ENCODE peak calls at places on chromosomes 6 and 20, in five cellular contexts. One of them, this sample, is unnamed. For H3K4me1, the result is how much of the 10 kb centered on the place peaks cover.

GRCh38 chr6:87483929-87484328 is 11.2 kb downstream of the SLC35A1 start:
- DNase-seq in effector memory CD4-positive, alpha-beta T cell: no peak
- DNase-seq in breast epithelium: no peak
- DNase-seq in mammary epithelial cell: peak
- DNase-seq in heart right ventricle: no peak
- DNase-seq in this sample: peak

GRCh38 chr20:38631155-38632022 is 29.8 kb downstream of the ARHGAP40 start:
- DNase-seq in effector memory CD4-positive, alpha-beta T cell: no peak
- DNase-seq in breast epithelium: no peak
- DNase-seq in mammary epithelial cell: peak
- DNase-seq in heart right ventricle: no peak
- DNase-seq in this sample: no peak

GRCh38 chr6:156911581-156911980 is 134.4 kb downstream of the ARID1B start:
- DNase-seq in effector memory CD4-positive, alpha-beta T cell: no peak
- DNase-seq in breast epithelium: no peak
- DNase-seq in mammary epithelial cell: no peak
- DNase-seq in heart right ventricle: no peak
- DNase-seq in this sample: no peak

GRCh38 chr6:71364910-71365542 is 76.4 kb downstream of the OGFRL1 start:
- DNase-seq in effector memory CD4-positive, alpha-beta T cell: no peak
- DNase-seq in breast epithelium: no peak
- DNase-seq in mammary epithelial cell: no peak
- DNase-seq in heart right ventricle: no peak
- DNase-seq in this sample: no peak

GRCh38 chr6:170082067-170082466 is 208.8 kb downstream of the DLL1 start:
- DNase-seq in effector memory CD4-positive, alpha-beta T cell: no peak
- DNase-seq in breast epithelium: no peak
- DNase-seq in mammary epithelial cell: no peak
- DNase-seq in heart right ventricle: peak
- DNase-seq in this sample: no peak

GRCh38 chr20:41650221-41650948 is 32.2 kb upstream of the CHD6 start:
- DNase-seq in effector memory CD4-positive, alpha-beta T cell: no peak
- DNase-seq in breast epithelium: no peak
- DNase-seq in mammary epithelial cell: no peak
- DNase-seq in heart right ventricle: no peak
- DNase-seq in this sample: no peak

GRCh38 chr6:123467437-123467836 is 169.3 kb downstream of the TRDN start:
- DNase-seq in effector memory CD4-positive, alpha-beta T cell: no peak
- DNase-seq in breast epithelium: no peak
- DNase-seq in mammary epithelial cell: peak
- DNase-seq in heart right ventricle: no peak
- DNase-seq in this sample: peak

GRCh38 chr6:20827798-20828197 is 293.5 kb downstream of the CDKAL1 start:
- DNase-seq in effector memory CD4-positive, alpha-beta T cell: no peak
- DNase-seq in breast epithelium: no peak
- DNase-seq in mammary epithelial cell: peak
- DNase-seq in heart right ventricle: no peak
- DNase-seq in this sample: no peak

GRCh38 chr6:161151660-161152526 is 122.0 kb downstream of the AGPAT4 start:
- DNase-seq in effector memory CD4-positive, alpha-beta T cell: no peak
- DNase-seq in breast epithelium: no peak
- DNase-seq in mammary epithelial cell: no peak
- DNase-seq in heart right ventricle: no peak
- DNase-seq in this sample: no peak

GRCh38 chr6:73696990-73697651 is 1.1 kb downstream of the CD109 start:
- DNase-seq in effector memory CD4-positive, alpha-beta T cell: no peak
- DNase-seq in breast epithelium: no peak
- DNase-seq in mammary epithelial cell: peak
- DNase-seq in heart right ventricle: no peak
- DNase-seq in this sample: no peak

GRCh38 chr20:59082981-59083380 is 40.4 kb upstream of the PRELID3B start:
- DNase-seq in effector memory CD4-positive, alpha-beta T cell: no peak
- DNase-seq in breast epithelium: no peak
- DNase-seq in mammary epithelial cell: peak
- DNase-seq in heart right ventricle: no peak
- DNase-seq in this sample: peak

GRCh38 chr20:56359212-56360132 is 698 bp downstream of the FAM210B start:
- DNase-seq in effector memory CD4-positive, alpha-beta T cell: no peak
- DNase-seq in breast epithelium: peak
- DNase-seq in mammary epithelial cell: peak
- DNase-seq in heart right ventricle: peak
- DNase-seq in this sample: peak

GRCh38 chr6:143205983-143206382 is 145.3 kb downstream of the AIG1 start:
- DNase-seq in effector memory CD4-positive, alpha-beta T cell: no peak
- DNase-seq in breast epithelium: no peak
- DNase-seq in mammary epithelial cell: no peak
- DNase-seq in heart right ventricle: no peak
- DNase-seq in this sample: no peak

GRCh38 chr6:79338493-79338892 is 104.0 kb upstream of the HMGN3 start:
- DNase-seq in effector memory CD4-positive, alpha-beta T cell: no peak
- DNase-seq in breast epithelium: no peak
- DNase-seq in mammary epithelial cell: no peak
- DNase-seq in heart right ventricle: no peak
- DNase-seq in this sample: no peak

GRCh38 chr6:147141690-147142308 is 62.4 kb upstream of the STXBP5 start:
- DNase-seq in effector memory CD4-positive, alpha-beta T cell: no peak
- DNase-seq in breast epithelium: no peak
- DNase-seq in mammary epithelial cell: peak
- DNase-seq in heart right ventricle: no peak
- DNase-seq in this sample: peak

GRCh38 chr6:34243131-34243771 is 5.6 kb downstream of the SMIM29 start:
- DNase-seq in effector memory CD4-positive, alpha-beta T cell: no peak
- DNase-seq in breast epithelium: peak
- DNase-seq in mammary epithelial cell: no peak
- DNase-seq in heart right ventricle: no peak
- DNase-seq in this sample: peak

GRCh38 chr6:130202782-130203181 is 20.0 kb downstream of the SAMD3 start:
- DNase-seq in effector memory CD4-positive, alpha-beta T cell: no peak
- DNase-seq in breast epithelium: no peak
- DNase-seq in mammary epithelial cell: no peak
- DNase-seq in heart right ventricle: no peak
- DNase-seq in this sample: no peak

GRCh38 chr6:108888745-108889144 is 40.5 kb downstream of the ARMC2 start:
- DNase-seq in effector memory CD4-positive, alpha-beta T cell: no peak
- DNase-seq in breast epithelium: no peak
- DNase-seq in mammary epithelial cell: no peak
- DNase-seq in heart right ventricle: no peak
- DNase-seq in this sample: no peak

GRCh38 chr20:59820204-59821041 is 113.0 kb downstream of the SYCP2 start:
- DNase-seq in effector memory CD4-positive, alpha-beta T cell: no peak
- DNase-seq in breast epithelium: peak
- DNase-seq in mammary epithelial cell: peak
- DNase-seq in heart right ventricle: peak
- DNase-seq in this sample: peak

GRCh38 chr6:100472674-100473073 is 8.0 kb upstream of the SIM1 start:
- DNase-seq in effector memory CD4-positive, alpha-beta T cell: no peak
- DNase-seq in breast epithelium: no peak
- DNase-seq in mammary epithelial cell: peak
- DNase-seq in heart right ventricle: no peak
- DNase-seq in this sample: peak

GRCh38 chr6:73798592-73798991 is 102.6 kb downstream of the CD109 start:
- DNase-seq in effector memory CD4-positive, alpha-beta T cell: no peak
- DNase-seq in breast epithelium: no peak
- DNase-seq in mammary epithelial cell: peak
- DNase-seq in heart right ventricle: peak
- DNase-seq in this sample: peak

GRCh38 chr6:95649451-95649850 is 72.1 kb downstream of the MANEA start:
- DNase-seq in effector memory CD4-positive, alpha-beta T cell: no peak
- DNase-seq in breast epithelium: no peak
- DNase-seq in mammary epithelial cell: no peak
- DNase-seq in heart right ventricle: no peak
- DNase-seq in this sample: no peak

GRCh38 chr20:32804022-32804715 is 15.6 kb upstream of the MAPRE1 start:
- DNase-seq in effector memory CD4-positive, alpha-beta T cell: no peak
- DNase-seq in breast epithelium: no peak
- DNase-seq in mammary epithelial cell: no peak
- DNase-seq in heart right ventricle: no peak
- DNase-seq in this sample: no peak

GRCh38 chr6:163745566-163746400 is 331.3 kb downstream of the QKI start:
- DNase-seq in effector memory CD4-positive, alpha-beta T cell: no peak
- DNase-seq in breast epithelium: no peak
- DNase-seq in mammary epithelial cell: peak
- DNase-seq in heart right ventricle: peak
- DNase-seq in this sample: peak

GRCh38 chr6:14827366-14827765 is 418.5 kb upstream of the JARID2 start:
- DNase-seq in effector memory CD4-positive, alpha-beta T cell: no peak
- DNase-seq in breast epithelium: no peak
- DNase-seq in mammary epithelial cell: no peak
- DNase-seq in heart right ventricle: no peak
- DNase-seq in this sample: no peak

GRCh38 chr6:7148100-7148822 is 40.5 kb downstream of the RREB1 start:
- DNase-seq in effector memory CD4-positive, alpha-beta T cell: no peak
- DNase-seq in breast epithelium: no peak
- DNase-seq in mammary epithelial cell: peak
- DNase-seq in heart right ventricle: no peak
- DNase-seq in this sample: peak
- H3K4me1 ChIP-seq in effector memory CD4-positive, alpha-beta T cell: under half
- H3K4me1 ChIP-seq in breast epithelium: under half
- H3K4me1 ChIP-seq in mammary epithelial cell: half or more
- H3K4me1 ChIP-seq in heart right ventricle: half or more
- H3K4me1 ChIP-seq in this sample: half or more

GRCh38 chr20:57940376-57940775 is 230.6 kb upstream of the PMEPA1 start:
- DNase-seq in effector memory CD4-positive, alpha-beta T cell: no peak
- DNase-seq in breast epithelium: no peak
- DNase-seq in mammary epithelial cell: no peak
- DNase-seq in heart right ventricle: no peak
- DNase-seq in this sample: no peak
- H3K4me1 ChIP-seq in effector memory CD4-positive, alpha-beta T cell: under half
- H3K4me1 ChIP-seq in breast epithelium: under half
- H3K4me1 ChIP-seq in mammary epithelial cell: under half
- H3K4me1 ChIP-seq in heart right ventricle: under half
- H3K4me1 ChIP-seq in this sample: under half

DNA sequence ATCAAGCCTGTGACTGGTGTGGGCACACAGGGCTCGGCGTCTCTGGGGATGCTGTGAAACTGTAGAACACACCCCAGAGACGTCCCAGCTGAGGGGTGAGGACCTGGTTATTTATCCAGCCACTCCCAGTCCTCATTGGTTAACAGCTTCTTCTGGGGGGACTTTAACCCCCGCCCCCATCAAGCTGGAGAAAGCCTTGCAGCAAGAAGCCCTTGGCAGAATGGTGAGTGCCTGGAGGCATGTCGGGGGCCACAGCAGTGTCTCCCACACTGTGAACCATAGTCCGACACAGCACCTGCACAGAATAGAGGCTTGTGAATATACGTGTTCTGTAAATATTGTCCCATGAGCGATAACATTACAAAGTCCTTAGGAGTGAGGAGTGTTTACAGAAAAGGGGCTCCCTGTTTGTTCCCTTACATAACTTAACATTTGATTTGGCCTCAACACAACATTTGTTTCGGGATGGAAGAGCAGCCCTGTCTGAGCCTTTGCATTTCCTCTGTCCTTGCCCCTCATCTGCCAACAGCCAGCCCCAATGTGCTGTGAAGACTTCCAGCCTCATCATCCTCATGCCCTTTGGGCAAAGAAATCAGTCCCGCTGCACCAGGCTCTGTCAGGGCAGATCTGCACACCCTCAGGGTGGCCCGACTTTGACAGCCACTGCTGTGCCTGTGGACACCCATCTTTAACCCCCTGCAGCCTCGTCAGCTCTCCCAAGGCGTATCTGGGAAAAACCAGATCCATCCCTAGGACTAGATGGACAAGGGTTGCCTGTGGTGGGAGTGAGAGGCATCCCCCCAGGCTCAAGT is 2.2 kb upstream of the RRBP1 start:
- DNase-seq in effector memory CD4-positive, alpha-beta T cell: no peak
- DNase-seq in breast epithelium: no peak
- DNase-seq in mammary epithelial cell: no peak
- DNase-seq in heart right ventricle: no peak
- DNase-seq in this sample: no peak
- H3K4me1 ChIP-seq in effector memory CD4-positive, alpha-beta T cell: under half
- H3K4me1 ChIP-seq in breast epithelium: under half
- H3K4me1 ChIP-seq in mammary epithelial cell: under half
- H3K4me1 ChIP-seq in heart right ventricle: under half
- H3K4me1 ChIP-seq in this sample: under half

DNA sequence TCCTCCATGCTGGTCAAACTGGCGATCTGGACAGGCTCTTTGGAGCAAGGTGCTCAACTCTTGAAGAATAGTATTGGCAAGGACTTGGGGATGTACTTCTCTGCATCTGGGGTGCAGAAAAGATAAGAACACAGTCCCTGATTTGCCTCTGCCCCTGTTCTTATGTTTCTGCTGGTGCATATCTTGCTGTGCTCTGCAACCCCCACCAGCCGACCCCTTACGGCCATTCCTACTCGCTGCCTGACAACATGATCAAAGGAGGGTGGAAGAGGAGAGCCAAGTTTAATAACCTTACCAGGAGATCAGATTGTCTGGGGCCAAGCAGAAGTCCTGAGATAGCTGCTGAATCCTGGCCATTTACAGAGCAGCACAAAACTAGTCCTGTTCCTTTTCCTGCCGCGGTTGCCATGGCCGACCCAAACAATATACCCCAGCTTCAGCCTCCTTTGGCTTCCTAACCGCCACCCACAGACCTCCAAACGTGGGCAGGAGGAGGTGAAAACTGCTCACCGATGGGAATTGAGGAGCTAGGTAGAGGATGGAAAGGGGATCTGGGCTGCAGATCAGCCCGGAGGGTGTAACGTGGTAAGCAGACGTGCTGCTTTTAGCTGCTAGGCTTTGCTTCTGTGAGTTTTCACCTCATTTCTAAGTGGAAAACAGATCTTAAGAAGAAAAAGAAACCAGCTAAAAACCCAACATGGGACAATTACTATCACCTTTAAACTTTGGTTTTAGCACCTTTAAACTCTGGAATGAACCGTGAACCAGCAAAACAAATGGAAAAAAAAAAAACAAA is 60.9 kb downstream of the ATXN1 start:
- DNase-seq in effector memory CD4-positive, alpha-beta T cell: peak
- DNase-seq in breast epithelium: no peak
- DNase-seq in mammary epithelial cell: no peak
- DNase-seq in heart right ventricle: no peak
- DNase-seq in this sample: no peak
- H3K4me1 ChIP-seq in effector memory CD4-positive, alpha-beta T cell: under half
- H3K4me1 ChIP-seq in breast epithelium: under half
- H3K4me1 ChIP-seq in mammary epithelial cell: half or more
- H3K4me1 ChIP-seq in heart right ventricle: half or more
- H3K4me1 ChIP-seq in this sample: under half

DNA sequence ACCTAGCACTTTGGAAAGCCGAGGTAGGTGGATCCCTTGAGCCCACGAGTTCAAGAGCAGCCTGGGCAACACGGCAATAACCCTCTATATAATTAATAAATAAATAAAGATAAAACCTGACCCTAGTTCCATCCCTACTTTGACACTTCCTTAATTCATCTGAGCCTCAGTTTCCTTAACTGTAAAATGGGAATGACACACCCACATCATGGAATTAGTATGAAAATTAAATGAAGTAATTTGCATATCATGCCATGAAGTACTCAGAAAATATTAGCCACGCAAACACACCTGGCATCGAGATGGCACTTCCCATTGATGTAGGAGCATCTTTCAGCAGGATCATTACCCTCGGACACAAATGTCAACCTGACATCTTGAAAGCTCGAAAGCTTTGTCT is 19.1 kb downstream of the ZMYND8 start:
- DNase-seq in effector memory CD4-positive, alpha-beta T cell: no peak
- DNase-seq in breast epithelium: no peak
- DNase-seq in mammary epithelial cell: no peak
- DNase-seq in heart right ventricle: no peak
- DNase-seq in this sample: no peak
- H3K4me1 ChIP-seq in effector memory CD4-positive, alpha-beta T cell: under half
- H3K4me1 ChIP-seq in breast epithelium: under half
- H3K4me1 ChIP-seq in mammary epithelial cell: under half
- H3K4me1 ChIP-seq in heart right ventricle: half or more
- H3K4me1 ChIP-seq in this sample: under half